ENCODE peak calls at places on chromosomes 6 and 20, in five cellular contexts. One of them, this sample, is unnamed.

GRCh38 chr6:78533426-78533825 is 333.9 kb upstream of the IRAK1BP1 start:
- DNase-seq in AG09309: no peak
- DNase-seq in GM20000: no peak
- DNase-seq in AG10803: no peak
- DNase-seq in HS-27A: no peak
- DNase-seq in this sample: no peak

GRCh38 chr6:43798688-43799444 is 28.9 kb downstream of the VEGFA start:
- DNase-seq in HS-27A: peak
- DNase-seq in AG09309: no peak
- DNase-seq in GM20000: peak
- DNase-seq in AG10803: peak
- DNase-seq in this sample: peak

GRCh38 chr6:30073489-30074240 is 1.9 kb downstream of the RNF39 start:
- DNase-seq in AG10803: no peak
- DNase-seq in GM20000: peak
- DNase-seq in HS-27A: no peak
- DNase-seq in AG09309: no peak
- DNase-seq in this sample: no peak

GRCh38 chr6:24719125-24719931 is at the start of gene C6orf62:
- DNase-seq in HS-27A: no peak
- DNase-seq in GM20000: peak
- DNase-seq in AG09309: no peak
- DNase-seq in AG10803: peak
- DNase-seq in this sample: peak

GRCh38 chr6:89221971-89222887 is 5.1 kb upstream of the GABRR1 start:
- DNase-seq in AG10803: no peak
- DNase-seq in HS-27A: no peak
- DNase-seq in GM20000: no peak
- DNase-seq in AG09309: no peak
- DNase-seq in this sample: no peak

GRCh38 chr6:7138921-7139358 is 31.2 kb downstream of the RREB1 start:
- DNase-seq in HS-27A: no peak
- DNase-seq in AG10803: no peak
- DNase-seq in AG09309: no peak
- DNase-seq in GM20000: no peak
- DNase-seq in this sample: no peak

GRCh38 chr6:14596410-14596809 is 478.8 kb downstream of the CD83 start:
- DNase-seq in HS-27A: no peak
- DNase-seq in AG10803: peak
- DNase-seq in AG09309: peak
- DNase-seq in GM20000: no peak
- DNase-seq in this sample: peak

GRCh38 chr6:82217014-82217621 is 30.4 kb downstream of the IBTK start:
- DNase-seq in HS-27A: no peak
- DNase-seq in AG10803: no peak
- DNase-seq in GM20000: peak
- DNase-seq in AG09309: no peak
- DNase-seq in this sample: no peak

GRCh38 chr6:130927305-130927704 is 100.1 kb downstream of the SMLR1 start:
- DNase-seq in GM20000: no peak
- DNase-seq in AG09309: no peak
- DNase-seq in AG10803: no peak
- DNase-seq in HS-27A: no peak
- DNase-seq in this sample: no peak

GRCh38 chr6:166343157-166343502 is 785 bp upstream of the SFT2D1 start:
- DNase-seq in GM20000: no peak
- DNase-seq in AG09309: no peak
- DNase-seq in AG10803: no peak
- DNase-seq in HS-27A: no peak
- DNase-seq in this sample: no peak

GRCh38 chr6:121686611-121687023 is 251.2 kb downstream of the GJA1 start:
- DNase-seq in HS-27A: no peak
- DNase-seq in GM20000: no peak
- DNase-seq in AG09309: no peak
- DNase-seq in AG10803: no peak
- DNase-seq in this sample: no peak

GRCh38 chr20:34891166-34892062 is 15.0 kb downstream of the ACSS2 start:
- DNase-seq in AG09309: peak
- DNase-seq in HS-27A: no peak
- DNase-seq in GM20000: no peak
- DNase-seq in AG10803: peak
- DNase-seq in this sample: peak

GRCh38 chr6:139977887-139978332 is 603.5 kb upstream of the CITED2 start:
- DNase-seq in HS-27A: no peak
- DNase-seq in AG10803: peak
- DNase-seq in GM20000: no peak
- DNase-seq in AG09309: peak
- DNase-seq in this sample: peak

GRCh38 chr6:24918641-24919403 is 16.9 kb downstream of the RIPOR2 start:
- DNase-seq in AG10803: no peak
- DNase-seq in AG09309: no peak
- DNase-seq in HS-27A: no peak
- DNase-seq in GM20000: no peak
- DNase-seq in this sample: no peak

GRCh38 chr6:160737934-160738333 is 35.9 kb downstream of the PLG start:
- DNase-seq in HS-27A: no peak
- DNase-seq in AG09309: no peak
- DNase-seq in GM20000: no peak
- DNase-seq in AG10803: no peak
- DNase-seq in this sample: no peak

GRCh38 chr20:38427655-38428023 is 7.5 kb downstream of the SNHG17 start:
- DNase-seq in HS-27A: no peak
- DNase-seq in AG10803: no peak
- DNase-seq in GM20000: no peak
- DNase-seq in AG09309: no peak
- DNase-seq in this sample: no peak

This sample was measured in AG08395.